ENCODE peak calls at places on chromosomes 5 and 9, in four cellular contexts. One of them, this sample, is unnamed.

GRCh38 chr5:113271015-113271414 is 163.8 kb downstream of the TSSK1B start:
- DNase-seq in glutamatergic neuron: no peak
- DNase-seq in T-helper 9 cell: no peak
- DNase-seq in choroid plexus epithelial cell: peak; percentile 65
- DNase-seq in this sample: no peak

GRCh38 chr5:15538516-15538915 is 38.5 kb downstream of the FBXL7 start:
- DNase-seq in glutamatergic neuron: no peak
- DNase-seq in T-helper 9 cell: no peak
- DNase-seq in choroid plexus epithelial cell: no peak
- DNase-seq in this sample: no peak

GRCh38 chr5:72366324-72366976 is 46.3 kb downstream of the PTCD2 start:
- DNase-seq in glutamatergic neuron: peak; percentile 43
- DNase-seq in T-helper 9 cell: peak; percentile 4
- DNase-seq in choroid plexus epithelial cell: peak; percentile 93
- DNase-seq in this sample: peak; percentile 37

GRCh38 chr9:15492485-15493150 is 18.2 kb downstream of the PSIP1 start:
- DNase-seq in glutamatergic neuron: no peak
- DNase-seq in T-helper 9 cell: no peak
- DNase-seq in choroid plexus epithelial cell: no peak
- DNase-seq in this sample: no peak

GRCh38 chr5:37717613-37718431 is 122.0 kb downstream of the GDNF start:
- DNase-seq in glutamatergic neuron: peak; percentile 19
- DNase-seq in T-helper 9 cell: no peak
- DNase-seq in choroid plexus epithelial cell: peak; percentile 95
- DNase-seq in this sample: no peak

GRCh38 chr9:107983762-107984161 is 494.2 kb upstream of the KLF4 start:
- DNase-seq in glutamatergic neuron: no peak
- DNase-seq in T-helper 9 cell: no peak
- DNase-seq in choroid plexus epithelial cell: no peak
- DNase-seq in this sample: no peak

GRCh38 chr9:90458485-90458884 is 184.1 kb downstream of the DIRAS2 start:
- DNase-seq in glutamatergic neuron: no peak
- DNase-seq in T-helper 9 cell: no peak
- DNase-seq in choroid plexus epithelial cell: no peak
- DNase-seq in this sample: no peak

GRCh38 chr5:167230414-167230813 is 1061.0 kb upstream of the WWC1 start:
- DNase-seq in glutamatergic neuron: no peak
- DNase-seq in T-helper 9 cell: no peak
- DNase-seq in choroid plexus epithelial cell: no peak
- DNase-seq in this sample: no peak

GRCh38 chr9:130498298-130498917 is 53.6 kb downstream of the ASS1 start:
- DNase-seq in glutamatergic neuron: no peak
- DNase-seq in T-helper 9 cell: no peak
- DNase-seq in choroid plexus epithelial cell: peak; percentile 34
- DNase-seq in this sample: no peak

GRCh38 chr5:64229163-64229774 is 63.6 kb downstream of the RNF180 start:
- DNase-seq in glutamatergic neuron: no peak
- DNase-seq in T-helper 9 cell: no peak
- DNase-seq in choroid plexus epithelial cell: peak; percentile 65
- DNase-seq in this sample: no peak

GRCh38 chr9:130010151-130010988 is 32.6 kb downstream of the FNBP1 start:
- DNase-seq in glutamatergic neuron: no peak
- DNase-seq in T-helper 9 cell: peak; percentile 50
- DNase-seq in choroid plexus epithelial cell: no peak
- DNase-seq in this sample: no peak

GRCh38 chr5:25763781-25764180 is 1119.0 kb upstream of the CDH10 start:
- DNase-seq in glutamatergic neuron: no peak
- DNase-seq in T-helper 9 cell: no peak
- DNase-seq in choroid plexus epithelial cell: no peak
- DNase-seq in this sample: no peak

GRCh38 chr5:10746711-10747110 is 14.3 kb downstream of the DAP start:
- DNase-seq in glutamatergic neuron: no peak
- DNase-seq in T-helper 9 cell: no peak
- DNase-seq in choroid plexus epithelial cell: no peak
- DNase-seq in this sample: no peak

GRCh38 chr9:129281506-129282145 is 103.6 kb upstream of the IER5L start:
- DNase-seq in glutamatergic neuron: no peak
- DNase-seq in T-helper 9 cell: no peak
- DNase-seq in choroid plexus epithelial cell: no peak
- DNase-seq in this sample: peak; percentile 12

GRCh38 chr5:67249590-67249895 is 52.9 kb upstream of the CD180 start:
- DNase-seq in glutamatergic neuron: no peak
- DNase-seq in T-helper 9 cell: no peak
- DNase-seq in choroid plexus epithelial cell: peak; percentile 64
- DNase-seq in this sample: no peak

GRCh38 chr5:149834246-149834855 is 104.2 kb downstream of the PPARGC1B start:
- DNase-seq in glutamatergic neuron: peak; percentile 65
- DNase-seq in T-helper 9 cell: peak; percentile 10
- DNase-seq in choroid plexus epithelial cell: peak; percentile 96
- DNase-seq in this sample: peak; percentile 64

GRCh38 chr5:52786937-52787599 is 648 bp upstream of the ITGA1 start:
- DNase-seq in glutamatergic neuron: no peak
- DNase-seq in T-helper 9 cell: no peak
- DNase-seq in choroid plexus epithelial cell: peak; percentile 50
- DNase-seq in this sample: peak; percentile 44

GRCh38 chr9:116191757-116192415 is 38.3 kb downstream of the PAPPA start:
- DNase-seq in glutamatergic neuron: no peak
- DNase-seq in T-helper 9 cell: no peak
- DNase-seq in choroid plexus epithelial cell: no peak
- DNase-seq in this sample: no peak

GRCh38 chr5:149028984-149029383 is 33.9 kb downstream of the SH3TC2 start:
- DNase-seq in glutamatergic neuron: no peak
- DNase-seq in T-helper 9 cell: no peak
- DNase-seq in choroid plexus epithelial cell: no peak
- DNase-seq in this sample: no peak

GRCh38 chr9:78692871-78693270 is 395.9 kb downstream of the PSAT1 start:
- DNase-seq in glutamatergic neuron: no peak
- DNase-seq in T-helper 9 cell: no peak
- DNase-seq in choroid plexus epithelial cell: no peak
- DNase-seq in this sample: no peak

GRCh38 chr5:143168171-143168681 is 235.3 kb downstream of the NR3C1 start:
- DNase-seq in glutamatergic neuron: no peak
- DNase-seq in T-helper 9 cell: no peak
- DNase-seq in choroid plexus epithelial cell: no peak
- DNase-seq in this sample: no peak

GRCh38 chr5:138408023-138408422 is 30.8 kb upstream of the REEP2 start:
- DNase-seq in glutamatergic neuron: peak; percentile 65
- DNase-seq in T-helper 9 cell: no peak
- DNase-seq in choroid plexus epithelial cell: no peak
- DNase-seq in this sample: peak; percentile 34

GRCh38 chr5:128196791-128197190 is 113.2 kb downstream of the SLC12A2 start:
- DNase-seq in glutamatergic neuron: no peak
- DNase-seq in T-helper 9 cell: no peak
- DNase-seq in choroid plexus epithelial cell: peak; percentile 93
- DNase-seq in this sample: no peak

GRCh38 chr9:95499847-95500246 is 16.9 kb downstream of the PTCH1 start:
- DNase-seq in glutamatergic neuron: no peak
- DNase-seq in T-helper 9 cell: no peak
- DNase-seq in choroid plexus epithelial cell: peak; percentile 36
- DNase-seq in this sample: no peak

GRCh38 chr5:140823475-140823874 is 2.1 kb downstream of the PCDHA5 start:
- DNase-seq in glutamatergic neuron: no peak
- DNase-seq in T-helper 9 cell: no peak
- DNase-seq in choroid plexus epithelial cell: no peak
- DNase-seq in this sample: no peak

GRCh38 chr5:1723476-1723875 is 76.2 kb downstream of the MRPL36 start:
- DNase-seq in glutamatergic neuron: no peak
- DNase-seq in T-helper 9 cell: no peak
- DNase-seq in choroid plexus epithelial cell: no peak
- DNase-seq in this sample: peak; percentile 8

GRCh38 chr9:6239048-6239461 is 23.4 kb downstream of the IL33 start:
- DNase-seq in glutamatergic neuron: no peak
- DNase-seq in T-helper 9 cell: no peak
- DNase-seq in choroid plexus epithelial cell: peak; percentile 48
- DNase-seq in this sample: no peak

GRCh38 chr9:94156549-94157407 is 72.5 kb downstream of the PTPDC1 start:
- DNase-seq in glutamatergic neuron: no peak
- DNase-seq in T-helper 9 cell: no peak
- DNase-seq in choroid plexus epithelial cell: peak; percentile 91
- DNase-seq in this sample: no peak

GRCh38 chr5:60018091-60018490 is 124.6 kb upstream of the PDE4D start:
- DNase-seq in glutamatergic neuron: no peak
- DNase-seq in T-helper 9 cell: no peak
- DNase-seq in choroid plexus epithelial cell: no peak
- DNase-seq in this sample: no peak

GRCh38 chr9:14221558-14221957 is 92.4 kb downstream of the NFIB start:
- DNase-seq in glutamatergic neuron: no peak
- DNase-seq in T-helper 9 cell: no peak
- DNase-seq in choroid plexus epithelial cell: peak; percentile 66
- DNase-seq in this sample: no peak

This sample was measured in activated CD4-positive, alpha-beta memory T cell treated with anti-CD3 and anti-CD28 coated beads, Interleukin-2, amount 10 ng/mL, durations not matched to agents 7 days and 5 days.